ENCODE peak calls at places on chromosomes 1 and 21, in seven cellular contexts. U is H1, L is lower lobe of right lung, B is GM12864, O is ascending aorta, V is AG04450, F is fibroblast of pulmonary artery. H is an unnamed sample.

GRCh38 chr1:191405417-191405816 is 752.8 kb upstream of the RGS18 start:
- DNase-seq in B (no peak), F (no peak), O (no peak), L (no peak), U (no peak), V (no peak), H (no peak)

GRCh38 chr1:164361927-164362326 is 197.1 kb upstream of the PBX1 start:
- DNase-seq in V (no peak), L (no peak), F (no peak), O (no peak), U (no peak), B (no peak), H (no peak)

GRCh38 chr21:42039470-42039901 is 29.3 kb upstream of the ZBTB21 start:
- DNase-seq in O (no peak), B (no peak), V (no peak), U (no peak), L (peak; percentile 49), F (peak; percentile 73), H (no peak)

GRCh38 chr1:220962031-220962751 is 82.9 kb downstream of the HLX start:
- DNase-seq in L (no peak), B (no peak), O (no peak), V (peak; percentile 81), F (peak; percentile 89), U (no peak), H (no peak)

GRCh38 chr1:18178125-18178524 is 70.5 kb downstream of the IGSF21 start:
- DNase-seq in O (no peak), U (no peak), F (no peak), V (no peak), B (no peak), L (no peak), H (no peak)

GRCh38 chr1:233113009-233113712 is 162.8 kb downstream of the NTPCR start:
- DNase-seq in O (peak; percentile 70), V (peak; percentile 98), U (no peak), F (peak; percentile 100), B (no peak), L (peak; percentile 82), H (peak; percentile 52)

GRCh38 chr1:176466514-176466913 is 3.5 kb downstream of the PAPPA2 start:
- DNase-seq in V (no peak), O (no peak), L (no peak), U (no peak), B (no peak), F (no peak), H (no peak)

GRCh38 chr1:240169188-240169587 is 77.5 kb downstream of the FMN2 start:
- DNase-seq in U (no peak), L (no peak), B (no peak), F (peak; percentile 6), O (no peak), V (no peak), H (no peak)

GRCh38 chr1:152901631-152902030 is 6.7 kb upstream of the IVL start:
- DNase-seq in U (no peak), O (no peak), F (no peak), V (no peak), B (no peak), L (no peak), H (no peak)

GRCh38 chr21:32562426-32562825 is 22.9 kb downstream of the TCP10L start:
- DNase-seq in U (no peak), O (no peak), L (no peak), V (no peak), F (peak; percentile 92), B (no peak), H (no peak)

GRCh38 chr1:47532831-47533175 is 95.0 kb downstream of the FOXD2 start:
- DNase-seq in F (no peak), B (no peak), O (no peak), U (no peak), V (no peak), L (no peak), H (no peak)

GRCh38 chr1:160862151-160863061 is at the start of gene CD244:
- DNase-seq in U (no peak), L (peak; percentile 73), F (peak; percentile 38), V (no peak), B (peak; percentile 29), O (peak; percentile 24), H (no peak)

GRCh38 chr1:30847358-30847972 is 61.1 kb downstream of the SDC3 start:
- DNase-seq in V (peak; percentile 50), B (no peak), F (peak; percentile 83), O (peak; percentile 29), L (peak; percentile 80), U (peak; percentile 72), H (peak; percentile 81)

GRCh38 chr1:112713466-112714312 is 1.4 kb downstream of the PPM1J start:
- DNase-seq in V (no peak), O (no peak), F (no peak), U (no peak), B (peak; percentile 51), L (no peak), H (no peak)

GRCh38 chr1:10278880-10279279 is 68.5 kb downstream of the KIF1B start:
- DNase-seq in L (no peak), O (no peak), U (no peak), V (no peak), F (no peak), B (no peak), H (no peak)

GRCh38 chr21:28699591-28700259 is 293.0 kb downstream of the LTN1 start:
- DNase-seq in L (no peak), O (no peak), B (no peak), F (no peak), V (no peak), U (no peak), H (no peak)

GRCh38 chr1:2969870-2970291 is 51.4 kb upstream of the ACTRT2 start:
- DNase-seq in B (no peak), V (no peak), U (no peak), L (no peak), O (no peak), F (no peak), H (no peak)

GRCh38 chr1:27241677-27242076 is 7.2 kb downstream of the WDTC1 start:
- DNase-seq in U (no peak), L (no peak), B (no peak), F (no peak), O (no peak), V (no peak), H (no peak)

GRCh38 chr1:30366199-30366598 is 357.2 kb downstream of the MATN1 start:
- DNase-seq in L (no peak), F (no peak), B (no peak), U (no peak), O (no peak), V (no peak), H (no peak)

GRCh38 chr1:169890761-169891538 is 2.7 kb downstream of the SCYL3 start:
- DNase-seq in B (no peak), F (no peak), O (no peak), L (no peak), U (no peak), V (no peak), H (peak; percentile 75)

GRCh38 chr1:154213274-154213673 is 7.1 kb upstream of the CFAP141 start:
- DNase-seq in U (no peak), B (no peak), O (no peak), L (no peak), V (no peak), F (no peak), H (no peak)

GRCh38 chr21:45877821-45878469 is 103.6 kb upstream of the COL6A1 start:
- DNase-seq in O (no peak), L (peak; percentile 16), V (no peak), F (no peak), B (no peak), U (no peak), H (no peak)

DNA sequence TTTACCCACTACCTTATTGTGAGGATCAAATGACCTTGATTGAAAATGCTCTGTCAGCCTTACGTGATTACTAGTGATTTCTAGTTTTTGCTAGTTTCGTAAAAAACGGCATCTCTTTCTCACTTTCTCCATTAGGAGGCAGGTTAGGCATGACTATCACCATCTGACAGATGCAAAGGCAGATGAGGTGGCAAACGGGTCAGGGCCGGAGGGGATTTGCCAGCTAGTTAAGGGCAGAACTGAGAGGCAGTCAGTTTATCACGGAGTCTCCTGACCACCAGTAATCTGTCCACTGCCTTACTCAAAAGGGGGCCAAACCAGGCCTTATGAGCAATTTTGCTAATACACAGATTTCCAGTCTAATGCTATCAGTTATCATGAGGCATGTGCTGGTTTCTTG is 159.3 kb downstream of the TSEN15 start:
- DNase-seq in O (no peak), U (no peak), L (no peak), F (no peak), B (no peak), V (no peak), H (no peak)
- TF ChIP-seq CTCF in O (no peak), U (peak; percentile 44), L (no peak), F (no peak), B (no peak), V (peak; percentile 7), H (no peak)

GRCh38 chr1:115879977-115880376 is 39.1 kb upstream of the NHLH2 start:
- DNase-seq in U (no peak), L (no peak), F (no peak), V (no peak), O (no peak), B (no peak), H (no peak)
- TF ChIP-seq CTCF in U (peak; percentile 24), L (no peak), F (no peak), V (no peak), O (no peak), B (peak; percentile 21), H (no peak)

DNA sequence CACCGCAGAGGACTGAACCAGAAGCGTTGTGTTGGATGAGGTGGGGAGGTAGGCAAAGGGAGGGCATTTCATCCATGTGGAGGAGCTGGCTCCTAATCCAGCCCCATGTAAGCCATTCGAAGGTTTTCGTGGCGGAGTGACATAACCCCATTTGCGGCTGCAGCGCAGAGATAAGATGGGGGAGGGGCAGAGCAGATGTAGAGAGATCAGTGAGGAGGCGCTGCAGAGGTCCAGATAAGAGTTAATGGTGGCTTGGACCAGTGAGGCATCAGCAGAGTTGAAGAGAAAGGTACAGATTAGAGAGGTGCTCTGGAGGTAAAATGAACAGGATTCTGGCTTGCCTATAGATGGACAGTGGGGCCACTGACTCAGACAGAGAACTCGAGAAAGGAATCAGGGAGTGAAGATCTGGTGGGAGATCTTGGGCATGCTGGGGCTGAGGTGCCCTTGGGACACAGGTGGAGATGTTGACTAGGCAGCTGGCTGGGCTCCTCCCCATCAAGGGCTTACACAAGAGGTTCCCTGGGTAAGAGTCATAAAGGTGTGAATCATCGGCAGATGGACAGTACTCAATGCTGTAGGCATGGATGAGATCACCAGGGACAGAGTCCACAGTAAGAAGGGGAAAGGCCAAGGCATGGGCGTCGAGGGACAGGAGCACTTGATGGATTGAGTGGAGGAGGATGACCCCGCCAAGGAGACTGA is 7.8 kb upstream of the PTPRF start:
- DNase-seq in U (no peak), L (no peak), B (no peak), F (peak; percentile 55), O (no peak), V (peak; percentile 44), H (peak; percentile 84)
- TF ChIP-seq CTCF in U (no peak), L (no peak), B (no peak), F (no peak), O (no peak), V (no peak), H (no peak)

DNA sequence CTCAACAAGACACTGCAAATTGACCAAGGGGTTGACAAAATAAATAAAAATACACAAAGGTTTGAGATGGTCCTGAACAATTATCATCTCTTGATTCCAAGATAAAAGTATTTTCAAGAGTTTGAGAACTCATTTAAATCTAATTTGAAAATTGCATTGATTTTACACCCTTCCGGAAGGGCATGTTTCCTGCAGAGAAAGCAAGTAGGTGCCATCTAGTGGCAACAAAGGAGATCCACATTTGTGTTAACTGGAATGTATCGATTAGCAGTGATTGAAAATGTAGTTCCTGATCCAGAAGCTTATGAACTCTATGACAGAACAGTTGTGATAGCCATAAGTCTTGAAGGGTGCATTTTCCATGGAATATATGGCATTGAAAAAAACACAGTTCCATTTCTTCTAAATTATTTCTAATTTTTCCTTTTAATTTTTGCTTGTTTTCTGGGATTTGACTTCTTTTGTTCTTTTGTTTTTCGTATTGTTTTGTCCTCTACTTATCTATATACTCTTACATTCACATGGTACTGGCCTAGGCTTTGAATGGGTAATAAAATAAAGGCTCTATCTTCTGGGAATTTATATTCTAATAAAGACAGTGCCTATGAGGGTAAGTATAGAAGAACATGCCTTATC is 143.7 kb downstream of the DNM3 start:
- DNase-seq in V (no peak), U (no peak), O (no peak), F (peak; percentile 53), B (peak; percentile 16), L (no peak), H (no peak)
- TF ChIP-seq CTCF in V (peak; percentile 89), U (peak; percentile 78), O (peak; percentile 67), F (peak; percentile 86), B (peak; percentile 75), L (peak; percentile 76), H (peak; percentile 79)